ENCODE peak calls at places on chromosome 15, in seven cellular contexts. U is hepatocyte, X is GM23248, R is MM.1S, Z is GM23338, B is HCT116, C is PC-3. P is an unnamed sample.

GRCh38 chr15:99341786-99342185 is 90.5 kb downstream of the LRRC28 start:
- DNase-seq in U (peak; percentile 12), X (peak; percentile 12), R (no peak), Z (no peak), B (no peak), C (peak; percentile 32), P (no peak)

GRCh38 chr15:38238311-38238710 is 14.3 kb upstream of the SPRED1 start:
- DNase-seq in U (no peak), X (no peak), R (peak; percentile 76), Z (no peak), B (no peak), C (no peak), P (no peak)

GRCh38 chr15:82197734-82198594 is 64.6 kb downstream of the EFL1 start:
- DNase-seq in U (peak; percentile 86), X (peak; percentile 83), R (peak; percentile 55), Z (peak; percentile 91), B (peak; percentile 51), C (peak; percentile 81), P (peak; percentile 75)

GRCh38 chr15:66071160-66071559 is 182.4 kb downstream of the MEGF11 start:
- DNase-seq in U (no peak), X (no peak), R (no peak), Z (no peak), B (no peak), C (no peak), P (no peak)

GRCh38 chr15:98375513-98376360 is 272.6 kb upstream of the IGF1R start:
- DNase-seq in U (no peak), X (no peak), R (no peak), Z (no peak), B (no peak), C (no peak), P (no peak)

GRCh38 chr15:34514251-34514760 is 69.1 kb downstream of the GOLGA8B start:
- DNase-seq in U (peak; percentile 70), X (peak; percentile 58), R (peak; percentile 29), Z (peak; percentile 65), B (no peak), C (peak; percentile 6), P (peak; percentile 64)

GRCh38 chr15:73899197-73900128 is 26.1 kb downstream of the TBC1D21 start:
- DNase-seq in U (no peak), X (peak; percentile 78), R (no peak), Z (peak; percentile 54), B (no peak), C (no peak), P (peak; percentile 17)

GRCh38 chr15:84611631-84612030 is 10.8 kb downstream of the ZSCAN2 start:
- DNase-seq in U (no peak), X (peak; percentile 75), R (no peak), Z (no peak), B (no peak), C (no peak), P (no peak)

GRCh38 chr15:66995257-66995656 is 70.1 kb upstream of the SMAD3 start:
- DNase-seq in U (no peak), X (peak; percentile 81), R (no peak), Z (no peak), B (no peak), C (peak; percentile 57), P (no peak)

GRCh38 chr15:83248151-83248851 is 36.2 kb downstream of the BNC1 start:
- DNase-seq in U (peak; percentile 80), X (peak; percentile 66), R (peak; percentile 67), Z (peak; percentile 90), B (peak; percentile 67), C (peak; percentile 94), P (peak; percentile 82)

GRCh38 chr15:90762109-90762508 is 45.0 kb downstream of the BLM start:
- DNase-seq in U (peak; percentile 50), X (peak; percentile 93), R (no peak), Z (peak; percentile 4), B (no peak), C (no peak), P (no peak)

GRCh38 chr15:42171795-42172194 is 15.4 kb upstream of the PLA2G4F start:
- DNase-seq in U (no peak), X (no peak), R (no peak), Z (no peak), B (no peak), C (no peak), P (no peak)

GRCh38 chr15:68797589-68798377 is 22.9 kb downstream of the ANP32A start:
- DNase-seq in U (no peak), X (no peak), R (no peak), Z (no peak), B (no peak), C (no peak), P (no peak)
- TF ChIP-seq EZH2phosphoT487 in U (no peak), X (no peak), R (no peak), Z (no peak), B (no peak), C (no peak), P (no peak)

GRCh38 chr15:55247766-55248427 is 41.7 kb downstream of the RAB27A start:
- DNase-seq in U (no peak), X (no peak), R (no peak), Z (no peak), B (no peak), C (no peak), P (no peak)

GRCh38 chr15:55250392-55250791 is 39.2 kb downstream of the RAB27A start:
- DNase-seq in U (peak; percentile 53), X (peak; percentile 87), R (no peak), Z (no peak), B (no peak), C (peak; percentile 8), P (no peak)

GRCh38 chr15:55253580-55253979 is 36.0 kb downstream of the RAB27A start:
- DNase-seq in U (no peak), X (peak; percentile 80), R (no peak), Z (no peak), B (no peak), C (peak; percentile 12), P (no peak)

GRCh38 chr15:55248895-55249294 is 40.7 kb downstream of the RAB27A start:
- DNase-seq in U (no peak), X (no peak), R (no peak), Z (no peak), B (no peak), C (no peak), P (no peak)

GRCh38 chr15:55250951-55251350 is 38.7 kb downstream of the RAB27A start:
- DNase-seq in U (no peak), X (no peak), R (no peak), Z (no peak), B (no peak), C (no peak), P (no peak)
- TF ChIP-seq EZH2 in U (no peak), X (no peak), R (no peak), Z (no peak), B (no peak), C (no peak), P (no peak)

GRCh38 chr15:68818088-68818670 is 2.5 kb downstream of the ANP32A start:
- DNase-seq in U (peak; percentile 86), X (peak; percentile 83), R (peak; percentile 57), Z (peak; percentile 82), B (no peak), C (peak; percentile 62), P (peak; percentile 87)

GRCh38 chr15:68820205-68820588 is 498 bp downstream of the ANP32A start:
- DNase-seq in U (peak; percentile 71), X (peak; percentile 69), R (peak; percentile 56), Z (no peak), B (no peak), C (peak; percentile 28), P (peak; percentile 66)

GRCh38 chr15:68817304-68818087 is 3.2 kb downstream of the ANP32A start:
- DNase-seq in U (peak; percentile 86), X (peak; percentile 90), R (peak; percentile 84), Z (peak; percentile 66), B (no peak), C (peak; percentile 49), P (peak; percentile 81)

GRCh38 chr15:68819451-68820204 is 1.1 kb downstream of the ANP32A start:
- DNase-seq in U (peak; percentile 67), X (peak; percentile 73), R (peak; percentile 35), Z (peak; percentile 75), B (no peak), C (peak; percentile 36), P (peak; percentile 70)

DNA sequence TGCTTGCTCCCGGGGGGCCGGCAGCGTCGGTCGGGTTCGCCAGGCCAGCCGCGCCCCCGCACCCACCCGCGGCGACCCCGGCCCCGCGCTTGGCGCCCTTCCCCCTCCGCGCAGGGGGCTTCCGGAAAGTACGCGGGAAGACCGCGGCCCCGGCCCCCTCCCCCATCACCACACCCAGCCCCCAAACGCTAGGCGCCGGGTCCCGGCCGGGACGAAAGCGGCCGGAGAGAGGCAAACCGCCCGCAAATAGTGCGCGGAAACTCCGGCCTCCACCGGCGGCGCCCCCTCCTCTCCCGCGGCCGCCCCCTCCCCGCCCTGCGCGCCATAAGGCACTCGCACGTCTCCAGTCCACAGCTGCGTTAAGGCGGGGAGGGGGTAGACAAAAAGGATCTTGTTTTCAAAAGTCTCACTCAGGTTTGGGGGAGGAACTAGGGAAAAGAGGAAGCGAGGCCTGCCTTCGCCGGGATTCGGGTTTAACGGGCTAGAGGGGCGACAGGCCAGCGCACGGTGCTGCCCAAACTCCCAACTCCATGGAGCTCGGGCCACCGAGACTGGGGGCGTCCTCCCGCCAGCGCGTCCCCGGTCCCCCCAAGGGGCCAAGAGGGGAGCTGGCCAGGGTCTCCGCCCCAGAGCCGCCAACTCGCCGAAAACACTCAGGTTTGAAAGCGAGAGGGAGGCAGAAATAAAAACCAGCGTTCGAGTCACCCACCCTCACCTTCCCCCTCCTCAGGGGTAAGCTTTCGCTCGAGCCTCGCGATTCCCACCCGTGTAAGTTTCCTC is 1.8 kb downstream of the ANP32A start:
- DNase-seq in U (peak; percentile 69), X (peak; percentile 66), R (peak; percentile 27), Z (peak; percentile 68), B (no peak), C (peak; percentile 35), P (peak; percentile 78)
- TF ChIP-seq EZH2phosphoT487 in U (no peak), X (no peak), R (no peak), Z (no peak), B (no peak), C (no peak), P (no peak)

GRCh38 chr15:80780416-80781221 is 1.4 kb downstream of the CEMIP start:
- DNase-seq in U (peak; percentile 85), X (peak; percentile 85), R (no peak), Z (peak; percentile 89), B (no peak), C (peak; percentile 69), P (peak; percentile 92)
- TF ChIP-seq EZH2 in U (peak; percentile 46), X (no peak), R (no peak), Z (peak; percentile 49), B (no peak), C (no peak), P (peak; percentile 72)